ENCODE peak calls at places on chromosomes 7 and 10, in ten cellular contexts. I is CD4-positive, alpha-beta T cell; Y is thoracic aorta; D is WERI-Rb-1; V is lower lobe of right lung; N is neural crest cell; W is body of pancreas; B is colonic mucosa; J is GM12865; P is upper lobe of right lung. M is an unnamed sample.

GRCh38 chr7:155594961-155595366 is 48.6 kb upstream of the CNPY1 start:
- DNase-seq in I (no peak), Y (no peak), D (no peak), V (peak), N (no peak), W (peak), B (no peak), J (no peak), P (no peak), M (no peak)

GRCh38 chr10:21173433-21173963 is 276.4 kb upstream of the NEBL start:
- DNase-seq in I (no peak), Y (no peak), D (no peak), V (peak), N (no peak), W (peak), B (peak), J (no peak), P (no peak), M (peak)

GRCh38 chr7:80500325-80500724 is 11.5 kb downstream of the GNAT3 start:
- DNase-seq in I (no peak), Y (no peak), D (no peak), V (no peak), N (no peak), W (no peak), B (no peak), J (no peak), P (no peak), M (no peak)

GRCh38 chr10:63157845-63158624 is 24.9 kb downstream of the NRBF2 start:
- DNase-seq in I (no peak), Y (no peak), D (peak), V (no peak), N (peak), W (no peak), B (peak), J (peak), P (no peak), M (peak)

GRCh38 chr7:147078324-147078723 is 961.7 kb downstream of the CNTNAP2 start:
- DNase-seq in I (no peak), Y (no peak), D (no peak), V (no peak), N (no peak), W (no peak), B (no peak), J (no peak), P (no peak), M (no peak)

GRCh38 chr7:51019231-51019844 is 236.6 kb upstream of the GRB10 start:
- DNase-seq in I (no peak), Y (no peak), D (no peak), V (no peak), N (no peak), W (peak), B (no peak), J (no peak), P (no peak), M (no peak)

GRCh38 chr10:6458814-6459213 is 121.3 kb downstream of the PRKCQ start:
- DNase-seq in I (no peak), Y (no peak), D (no peak), V (no peak), N (no peak), W (no peak), B (no peak), J (no peak), P (no peak), M (no peak)

GRCh38 chr7:157827045-157827862 is 490.4 kb downstream of the DNAJB6 start:
- DNase-seq in I (peak), Y (no peak), D (no peak), V (no peak), N (no peak), W (no peak), B (no peak), J (no peak), P (peak), M (no peak)

GRCh38 chr10:102644066-102644645 is at the start of gene TRIM8:
- DNase-seq in I (peak), Y (no peak), D (peak), V (peak), N (peak), W (peak), B (peak), J (peak), P (peak), M (peak)

GRCh38 chr7:7808156-7808555 is 89.7 kb upstream of the RPA3 start:
- DNase-seq in I (no peak), Y (no peak), D (no peak), V (no peak), N (no peak), W (no peak), B (no peak), J (no peak), P (no peak), M (no peak)

GRCh38 chr7:49014870-49015269 is 90.5 kb downstream of the CDC14C start:
- DNase-seq in I (no peak), Y (no peak), D (no peak), V (no peak), N (no peak), W (no peak), B (no peak), J (no peak), P (no peak), M (no peak)

GRCh38 chr10:116254422-116255152 is 18.4 kb downstream of the GFRA1 start:
- DNase-seq in I (no peak), Y (no peak), D (no peak), V (no peak), N (peak), W (no peak), B (no peak), J (no peak), P (no peak), M (no peak)

GRCh38 chr7:80145780-80146422 is 11.3 kb downstream of the GNAI1 start:
- DNase-seq in I (no peak), Y (no peak), D (no peak), V (no peak), N (no peak), W (no peak), B (no peak), J (no peak), P (no peak), M (no peak)

GRCh38 chr10:110075726-110076125 is 67.9 kb downstream of the ADD3 start:
- DNase-seq in I (no peak), Y (no peak), D (no peak), V (no peak), N (no peak), W (no peak), B (no peak), J (no peak), P (no peak), M (no peak)

GRCh38 chr10:114876602-114877300 is 55.2 kb downstream of the FHIP2A start:
- DNase-seq in I (no peak), Y (no peak), D (peak), V (peak), N (peak), W (peak), B (peak), J (peak), P (peak), M (peak)

GRCh38 chr10:110918269-110918632 is 729 bp downstream of the BBIP1 start:
- DNase-seq in I (peak), Y (peak), D (peak), V (peak), N (peak), W (peak), B (peak), J (no peak), P (peak), M (no peak)

GRCh38 chr10:122348512-122348911 is 26.0 kb upstream of the PLEKHA1 start:
- DNase-seq in I (no peak), Y (no peak), D (peak), V (no peak), N (no peak), W (no peak), B (no peak), J (peak), P (no peak), M (no peak)

GRCh38 chr10:110774069-110775021 is 97.4 kb upstream of the PDCD4 start:
- DNase-seq in I (no peak), Y (no peak), D (no peak), V (no peak), N (no peak), W (no peak), B (no peak), J (peak), P (no peak), M (no peak)

GRCh38 chr7:149804106-149804505 is 30.7 kb upstream of the ZNF467 start:
- DNase-seq in I (no peak), Y (no peak), D (no peak), V (no peak), N (no peak), W (no peak), B (no peak), J (no peak), P (no peak), M (no peak)

GRCh38 chr10:11010582-11010981 is 7.1 kb upstream of the CELF2 start:
- DNase-seq in I (no peak), Y (no peak), D (no peak), V (no peak), N (no peak), W (no peak), B (no peak), J (no peak), P (no peak), M (no peak)

GRCh38 chr10:78953124-78954008 is 115.4 kb upstream of the ZMIZ1 start:
- DNase-seq in I (no peak), Y (no peak), D (no peak), V (no peak), N (no peak), W (no peak), B (no peak), J (peak), P (no peak), M (no peak)

GRCh38 chr10:86327954-86328705 is 38.5 kb downstream of the GRID1 start:
- DNase-seq in I (no peak), Y (no peak), D (no peak), V (no peak), N (no peak), W (no peak), B (no peak), J (no peak), P (no peak), M (no peak)

GRCh38 chr7:122219253-122219865 is 75.3 kb upstream of the AASS start:
- DNase-seq in I (no peak), Y (no peak), D (no peak), V (no peak), N (peak), W (no peak), B (no peak), J (peak), P (no peak), M (no peak)

GRCh38 chr7:12709731-12710502 is 22.5 kb downstream of the ARL4A start:
- DNase-seq in I (no peak), Y (no peak), D (no peak), V (no peak), N (no peak), W (no peak), B (no peak), J (no peak), P (no peak), M (no peak)

GRCh38 chr7:107150375-107151073 is 18.3 kb upstream of the HBP1 start:
- DNase-seq in I (peak), Y (no peak), D (peak), V (peak), N (peak), W (peak), B (peak), J (peak), P (no peak), M (peak)

GRCh38 chr10:69901623-69902505 is 100.2 kb downstream of the COL13A1 start:
- DNase-seq in I (no peak), Y (peak), D (peak), V (peak), N (peak), W (peak), B (peak), J (peak), P (peak), M (peak)

GRCh38 chr7:37694208-37695080 is 10.9 kb downstream of the GPR141 start:
- DNase-seq in I (no peak), Y (no peak), D (no peak), V (peak), N (no peak), W (no peak), B (no peak), J (no peak), P (peak), M (no peak)

GRCh38 chr7:43244232-43244631 is 131.8 kb downstream of the HECW1 start:
- DNase-seq in I (no peak), Y (no peak), D (no peak), V (no peak), N (no peak), W (no peak), B (no peak), J (no peak), P (no peak), M (no peak)

GRCh38 chr7:90686146-90686545 is 90.0 kb downstream of the CDK14 start:
- DNase-seq in I (no peak), Y (no peak), D (no peak), V (no peak), N (no peak), W (no peak), B (no peak), J (no peak), P (no peak), M (no peak)

GRCh38 chr10:49827297-49827696 is 65.2 kb upstream of the OGDHL start:
- DNase-seq in I (no peak), Y (no peak), D (no peak), V (no peak), N (no peak), W (no peak), B (no peak), J (peak), P (no peak), M (no peak)

GRCh38 chr10:5583525-5584175 is 58.9 kb downstream of the CALML3 start:
- DNase-seq in I (no peak), Y (no peak), D (no peak), V (peak), N (peak), W (peak), B (peak), J (peak), P (peak), M (peak)

GRCh38 chr7:127717502-127718125 is 65.6 kb downstream of the SND1 start:
- DNase-seq in I (no peak), Y (no peak), D (no peak), V (no peak), N (no peak), W (no peak), B (no peak), J (no peak), P (no peak), M (no peak)

GRCh38 chr10:95364342-95364741 is 73.5 kb upstream of the PDLIM1 start:
- DNase-seq in I (no peak), Y (no peak), D (no peak), V (no peak), N (no peak), W (no peak), B (no peak), J (no peak), P (no peak), M (no peak)

DNA sequence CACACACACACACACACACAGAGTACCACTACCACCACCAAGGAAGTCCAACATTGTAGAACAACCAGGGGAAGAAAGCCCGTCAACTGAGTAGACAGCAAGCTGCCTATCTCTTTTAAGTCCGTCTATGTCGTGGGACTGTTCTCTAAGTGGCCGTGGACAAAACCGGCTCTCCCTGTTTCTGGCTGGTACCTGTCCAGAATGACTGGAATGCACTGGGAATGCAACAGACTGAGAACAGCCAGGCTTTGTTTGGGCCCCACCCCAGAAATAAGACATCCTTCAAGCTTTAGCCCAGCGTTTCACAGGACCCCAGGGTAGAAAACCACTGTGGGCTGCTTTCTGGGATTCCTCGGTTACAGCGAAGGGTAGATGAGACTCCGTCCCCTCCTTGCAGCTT is 203.6 kb downstream of the TCERG1L start:
- DNase-seq in I (no peak), Y (no peak), D (no peak), V (peak), N (no peak), W (no peak), B (no peak), J (no peak), P (no peak), M (no peak)
- TF ChIP-seq CTCF in I (no peak), Y (no peak), D (no peak), V (no peak), N (no peak), W (no peak), B (no peak), J (no peak), P (no peak), M (no peak)

GRCh38 chr7:35801392-35802101 is 690 bp downstream of the SEPTIN7 start:
- DNase-seq in I (peak), Y (peak), D (peak), V (peak), N (peak), W (peak), B (peak), J (peak), P (peak), M (peak)
- TF ChIP-seq CTCF in I (peak), Y (peak), D (peak), V (peak), N (peak), W (peak), B (peak), J (peak), P (peak), M (peak)

GRCh38 chr10:88463811-88464210 is 119.3 kb downstream of the RNLS start:
- DNase-seq in I (no peak), Y (no peak), D (no peak), V (no peak), N (no peak), W (no peak), B (no peak), J (no peak), P (no peak), M (no peak)
- TF ChIP-seq CTCF in I (no peak), Y (no peak), D (no peak), V (no peak), N (no peak), W (no peak), B (no peak), J (no peak), P (no peak), M (no peak)

GRCh38 chr7:131949659-131950058 is 393.2 kb upstream of the PODXL start:
- DNase-seq in I (no peak), Y (no peak), D (peak), V (no peak), N (no peak), W (no peak), B (no peak), J (no peak), P (no peak), M (no peak)

GRCh38 chr7:131948434-131949053 is 392.1 kb upstream of the PODXL start:
- DNase-seq in I (no peak), Y (peak), D (peak), V (no peak), N (no peak), W (no peak), B (peak), J (no peak), P (no peak), M (no peak)

GRCh38 chr7:131950758-131951157 is 394.3 kb upstream of the PODXL start:
- DNase-seq in I (no peak), Y (no peak), D (no peak), V (no peak), N (no peak), W (no peak), B (no peak), J (no peak), P (no peak), M (no peak)

GRCh38 chr7:131956864-131957263 is 400.4 kb upstream of the PODXL start:
- DNase-seq in I (no peak), Y (no peak), D (no peak), V (no peak), N (no peak), W (no peak), B (no peak), J (no peak), P (no peak), M (no peak)

GRCh38 chr7:131952365-131952764 is 395.9 kb upstream of the PODXL start:
- DNase-seq in I (no peak), Y (no peak), D (peak), V (no peak), N (no peak), W (no peak), B (no peak), J (no peak), P (no peak), M (no peak)
- TF ChIP-seq CTCF in I (no peak), Y (no peak), D (no peak), V (no peak), N (no peak), W (no peak), B (no peak), J (no peak), P (no peak), M (no peak)